ENCODE peak calls at places on chromosome 14, in ten cellular contexts. G is right lobe of liver, Y is endothelial cell of umbilical vein, Q is heart left ventricle, A is ovary, V is tibial nerve, I is HCT116, P is K562, D is uterus, R is esophagus squamous epithelium. H is an unnamed sample.

GRCh38 chr14:47148686-47149085 is 497.1 kb upstream of the RPL10L start:
- DNase-seq in Q (no peak), V (no peak), R (no peak), Y (no peak), A (no peak), D (no peak), I (no peak), G (no peak), P (no peak), H (no peak)

GRCh38 chr14:69660344-69661193 is 49.2 kb downstream of the SUSD6 start:
- DNase-seq in R (no peak), Q (no peak), V (no peak), P (no peak), Y (peak; percentile 22), D (no peak), G (no peak), I (no peak), A (no peak), H (no peak)

GRCh38 chr14:60738843-60739508 is 4.4 kb downstream of the MNAT1 start:
- DNase-seq in P (no peak), Q (no peak), V (no peak), R (no peak), Y (no peak), G (no peak), I (no peak), D (no peak), A (peak; percentile 23), H (no peak)

GRCh38 chr14:94689985-94690400 is 77.8 kb downstream of the SERPINA3 start:
- DNase-seq in P (no peak), D (no peak), R (no peak), V (no peak), I (no peak), A (no peak), Y (no peak), G (no peak), Q (peak; percentile 37), H (no peak)

GRCh38 chr14:63224196-63224595 is 20.0 kb downstream of the RHOJ start:
- DNase-seq in Y (no peak), Q (no peak), V (no peak), R (no peak), G (no peak), D (no peak), A (no peak), P (no peak), I (no peak), H (no peak)

GRCh38 chr14:103539056-103539825 is 10.2 kb downstream of the TRMT61A start:
- DNase-seq in R (no peak), V (no peak), G (no peak), Y (no peak), D (no peak), A (no peak), Q (peak; percentile 47), I (no peak), P (peak; percentile 30), H (no peak)

GRCh38 chr14:58572092-58572853 is 65.5 kb upstream of the DACT1 start:
- DNase-seq in Q (no peak), Y (no peak), A (no peak), G (no peak), I (no peak), R (no peak), D (no peak), V (no peak), P (no peak), H (no peak)

GRCh38 chr14:99562848-99563748 is 40.9 kb downstream of the CCDC85C start:
- DNase-seq in G (peak; percentile 94), D (peak; percentile 83), A (peak; percentile 81), I (no peak), R (no peak), Y (peak; percentile 77), Q (peak; percentile 86), V (peak; percentile 25), P (peak; percentile 55), H (peak; percentile 18)

GRCh38 chr14:87233806-87234384 is 759.1 kb downstream of the GALC start:
- DNase-seq in R (no peak), Y (no peak), P (no peak), V (no peak), A (no peak), G (no peak), Q (no peak), I (no peak), D (no peak), H (no peak)

GRCh38 chr14:96173646-96174475 is 30.8 kb upstream of the BDKRB2 start:
- DNase-seq in Q (no peak), P (no peak), D (no peak), R (no peak), V (no peak), Y (no peak), I (no peak), A (no peak), G (no peak), H (no peak)

GRCh38 chr14:104293851-104294627 is 155.7 kb downstream of the KIF26A start:
- DNase-seq in V (no peak), A (peak; percentile 16), D (no peak), I (no peak), P (no peak), G (peak; percentile 43), Q (peak; percentile 57), R (no peak), Y (no peak), H (peak; percentile 44)

GRCh38 chr14:61225304-61225703 is 55.8 kb downstream of the TMEM30B start:
- DNase-seq in Y (no peak), Q (no peak), P (no peak), I (no peak), R (no peak), G (no peak), D (no peak), A (no peak), V (no peak), H (no peak)

GRCh38 chr14:59343585-59343984 is 121.6 kb downstream of the GPR135 start:
- DNase-seq in Y (no peak), G (no peak), A (no peak), P (no peak), I (no peak), V (no peak), D (no peak), R (no peak), Q (no peak), H (no peak)

GRCh38 chr14:39181026-39181692 is 6.1 kb downstream of the PNN start:
- DNase-seq in A (no peak), D (no peak), R (no peak), P (no peak), Q (no peak), I (no peak), Y (no peak), G (no peak), V (no peak), H (no peak)

GRCh38 chr14:39181693-39182047 is 6.6 kb downstream of the PNN start:
- DNase-seq in D (no peak), I (no peak), A (no peak), G (no peak), Y (no peak), Q (no peak), R (no peak), P (no peak), V (no peak), H (no peak)

GRCh38 chr14:39184628-39185255 is 9.7 kb downstream of the PNN start:
- DNase-seq in G (no peak), A (no peak), V (no peak), R (no peak), Y (no peak), P (no peak), Q (no peak), D (no peak), I (no peak), H (no peak)

GRCh38 chr14:39185256-39186049 is 10.4 kb downstream of the PNN start:
- DNase-seq in V (no peak), I (no peak), Q (no peak), A (no peak), Y (no peak), D (no peak), G (no peak), R (no peak), P (no peak), H (no peak)

GRCh38 chr14:39182770-39183684 is 8.0 kb downstream of the PNN start:
- DNase-seq in D (no peak), A (no peak), G (no peak), V (no peak), P (no peak), I (no peak), R (no peak), Y (no peak), Q (no peak), H (no peak)
- H3K36me3 ChIP-seq in D (no peaks in the 10 kb centered on the region), A (no peaks in the 10 kb centered on the region), G (peaks cover 53% of the 10 kb centered on the region), V (peaks cover 5% of the 10 kb centered on the region), P (peaks cover 66% of the 10 kb centered on the region), I (peaks cover 56% of the 10 kb centered on the region), R (peaks cover 73% of the 10 kb centered on the region), Y (peaks cover 47% of the 10 kb centered on the region), Q (peaks cover 36% of the 10 kb centered on the region), H (peaks cover 62% of the 10 kb centered on the region)

DNA sequence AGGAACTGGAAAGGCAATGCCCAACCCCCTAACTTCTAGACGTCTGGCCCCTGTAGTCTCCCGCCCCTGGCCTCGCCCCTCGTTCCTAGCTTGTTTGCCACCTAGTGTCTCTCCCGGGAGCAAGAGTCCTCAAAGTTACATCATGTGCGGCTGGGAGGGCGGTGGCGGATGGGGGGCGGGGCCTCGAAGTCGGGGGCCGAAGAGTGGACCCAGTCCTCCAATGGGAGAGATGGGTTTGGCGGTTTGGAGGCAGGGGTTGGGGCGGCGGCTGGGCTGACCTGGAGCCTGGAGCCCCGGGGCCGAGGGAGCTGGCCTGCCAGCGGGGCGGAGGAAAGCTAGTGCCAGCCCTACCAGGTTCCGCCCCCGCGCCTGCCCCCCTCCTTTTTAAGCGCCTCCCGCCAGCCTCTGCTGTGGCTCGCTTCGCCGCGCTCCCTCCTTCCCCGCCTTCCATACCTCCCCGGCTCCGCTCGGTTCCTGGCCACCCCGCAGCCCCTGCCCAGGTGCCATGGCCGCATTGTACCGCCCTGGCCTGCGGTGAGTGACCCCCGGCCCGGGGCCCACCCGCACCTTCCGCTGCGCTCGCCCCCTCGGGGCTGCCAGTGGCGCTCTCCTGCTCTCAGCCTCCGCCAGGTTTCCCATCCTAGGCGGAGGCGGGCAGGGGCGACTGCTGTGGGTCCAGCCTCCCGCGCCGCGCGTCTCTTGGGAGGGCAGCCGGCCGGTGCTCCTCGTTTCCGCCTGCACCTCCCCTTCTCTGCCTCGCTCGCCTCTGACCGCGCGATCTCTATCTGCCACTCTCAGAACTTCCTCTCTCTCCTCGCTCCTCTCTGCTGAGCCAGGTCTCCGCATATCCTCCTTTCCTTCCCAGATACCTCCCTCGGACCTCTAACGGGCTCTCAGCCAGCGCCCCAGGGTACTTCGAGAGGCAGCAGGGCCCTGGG is at the start of gene PCK2:
- DNase-seq in G (peak; percentile 99), R (peak; percentile 72), A (peak; percentile 75), I (peak; percentile 85), P (peak; percentile 97), Y (peak; percentile 72), Q (peak; percentile 94), V (peak; percentile 90), D (peak; percentile 88), H (peak; percentile 82)
- TF ChIP-seq POLR2A in G (peak; percentile 97), R (no peak), A (peak; percentile 48), I (peak; percentile 98), P (peak; percentile 93), Y (peak; percentile 77), Q (no peak), V (peak; percentile 63), D (peak; percentile 61), H (peak; percentile 99)

GRCh38 chr14:35317820-35318219 is 25.6 kb downstream of the PSMA6 start:
- DNase-seq in D (no peak), Y (no peak), G (no peak), P (no peak), V (no peak), R (no peak), I (no peak), A (no peak), Q (no peak), H (no peak)
- H3K36me3 ChIP-seq in D (no peaks in the 10 kb centered on the region), Y (peaks cover 11% of the 10 kb centered on the region), G (peaks cover 30% of the 10 kb centered on the region), P (peaks cover 55% of the 10 kb centered on the region), V (peaks cover 3% of the 10 kb centered on the region), R (peaks cover 69% of the 10 kb centered on the region), I (peaks cover 28% of the 10 kb centered on the region), A (no peaks in the 10 kb centered on the region), Q (peaks cover 21% of the 10 kb centered on the region), H (peaks cover 65% of the 10 kb centered on the region)

GRCh38 chr14:20455355-20456300 is 602 bp downstream of the APEX1 start:
- DNase-seq in D (no peak), Q (peak; percentile 58), V (peak; percentile 48), G (no peak), Y (no peak), A (no peak), R (no peak), P (peak; percentile 58), I (no peak), H (peak; percentile 54)
- TF ChIP-seq POLR2A in D (no peak), Q (no peak), V (no peak), G (no peak), Y (peak; percentile 30), A (no peak), R (peak; percentile 1), P (peak; percentile 69), I (no peak), H (no peak)

H was measured in Peyer's patch.